ENCODE peak calls at places on chromosomes 1 and 21, in eight cellular contexts. V is T47D; D is adipocyte; U is endodermal cell; T is stimulated activated CD8-positive, alpha-beta memory T cell treated with anti-CD3 and anti-CD28 coated beads, Interleukin-4, amount 100 ng/mL, for 24 hours; L is BJ; Q is islet precursor cell; G is stimulated activated CD4-positive, alpha-beta T cell treated with anti-CD3 and anti-CD28 coated beads, Interleukin-2, amount 100 ng/mL, for 48 hours. M is an unnamed sample.

GRCh38 chr1:5901150-5901549 is 91.1 kb downstream of the NPHP4 start:
- DNase-seq in Q (no peak), G (no peak), V (no peak), U (no peak), D (no peak), L (no peak), T (no peak), M (no peak)

GRCh38 chr1:16151200-16151708 is 4.6 kb downstream of the EPHA2 start:
- DNase-seq in Q (peak), G (no peak), D (peak), V (peak), T (no peak), U (peak), L (no peak), M (no peak)

GRCh38 chr1:43711524-43712386 is 4.4 kb downstream of the ST3GAL3 start:
- DNase-seq in Q (no peak), D (peak), V (no peak), T (no peak), U (no peak), L (peak), G (no peak), M (no peak)

GRCh38 chr21:17529648-17530047 is 16.8 kb downstream of the CXADR start:
- DNase-seq in G (no peak), U (no peak), V (no peak), Q (no peak), D (no peak), L (no peak), T (no peak), M (no peak)

GRCh38 chr1:115089443-115090340 is at the start of gene TSPAN2:
- DNase-seq in V (no peak), L (no peak), Q (peak), U (peak), D (peak), T (peak), G (peak), M (no peak)

GRCh38 chr1:208036177-208036808 is 125.4 kb upstream of the CD34 start:
- DNase-seq in Q (no peak), G (no peak), V (peak), D (no peak), L (no peak), U (peak), T (no peak), M (no peak)

GRCh38 chr1:113073457-113073950 is 506 bp downstream of the LRIG2 start:
- DNase-seq in G (no peak), Q (peak), L (no peak), D (peak), V (no peak), U (peak), T (no peak), M (no peak)

GRCh38 chr1:46647611-46648010 is 20.6 kb downstream of the ATPAF1 start:
- DNase-seq in T (no peak), Q (no peak), U (no peak), L (no peak), V (no peak), G (no peak), D (no peak), M (no peak)

GRCh38 chr21:32083175-32083574 is 195.7 kb downstream of the MIS18A start:
- DNase-seq in G (no peak), V (no peak), L (no peak), T (no peak), Q (no peak), U (no peak), D (peak), M (no peak)

GRCh38 chr1:171940373-171940772 is 99.1 kb downstream of the DNM3 start:
- DNase-seq in D (peak), U (no peak), L (peak), G (no peak), T (no peak), Q (no peak), V (no peak), M (no peak)

GRCh38 chr1:224922404-224923164 is 6.9 kb upstream of the DNAH14 start:
- DNase-seq in V (peak), G (no peak), L (no peak), Q (peak), U (peak), T (no peak), D (peak), M (peak)

GRCh38 chr1:234774971-234775370 is 165.0 kb upstream of the IRF2BP2 start:
- DNase-seq in D (no peak), U (peak), T (no peak), G (no peak), L (no peak), Q (peak), V (no peak), M (no peak)

GRCh38 chr1:97562096-97562495 is 358.7 kb downstream of the DPYD start:
- DNase-seq in U (no peak), T (no peak), G (no peak), Q (no peak), L (peak), D (peak), V (no peak), M (no peak)

GRCh38 chr1:159091547-159092397 is 15.2 kb upstream of the AIM2 start:
- DNase-seq in L (no peak), U (no peak), D (peak), V (no peak), Q (no peak), G (no peak), T (no peak), M (no peak)

GRCh38 chr1:6603851-6604558 is 1.3 kb upstream of the KLHL21 start:
- DNase-seq in D (peak), U (peak), T (no peak), L (peak), V (peak), G (no peak), Q (peak), M (no peak)

GRCh38 chr1:31796707-31797106 is 19.1 kb downstream of the SPOCD1 start:
- DNase-seq in D (no peak), U (no peak), L (no peak), T (no peak), G (no peak), V (no peak), Q (no peak), M (no peak)

GRCh38 chr1:56901720-56902119 is 47.1 kb downstream of the C8A start:
- DNase-seq in Q (no peak), U (no peak), D (peak), L (no peak), G (no peak), T (no peak), V (no peak), M (no peak)

GRCh38 chr1:215932558-215932957 is 365.5 kb downstream of the KCTD3 start:
- DNase-seq in D (no peak), V (no peak), L (no peak), T (no peak), U (no peak), Q (no peak), G (no peak), M (no peak)

GRCh38 chr1:227447531-227447990 is 115.8 kb upstream of the ZNF678 start:
- DNase-seq in Q (peak), G (no peak), T (no peak), U (peak), D (no peak), L (no peak), V (peak), M (no peak)

GRCh38 chr1:69858534-69858933 is 290.8 kb downstream of the LRRC7 start:
- DNase-seq in D (no peak), L (no peak), V (no peak), T (no peak), U (no peak), G (no peak), Q (no peak), M (no peak)

GRCh38 chr1:30757196-30757949 is at the start of gene LAPTM5:
- DNase-seq in D (no peak), L (no peak), G (no peak), Q (no peak), T (peak), V (no peak), U (no peak), M (no peak)

GRCh38 chr1:223183268-223183862 is 40.3 kb upstream of the TLR5 start:
- DNase-seq in L (no peak), G (no peak), T (no peak), D (no peak), Q (no peak), U (no peak), V (no peak), M (no peak)

M was measured in GM19239.